ENCODE peak calls at places on chromosome 18, in six cellular contexts. R is left lung, X is epithelial cell of esophagus, P is body of pancreas, J is AG09309, S is AG10803. W is an unnamed sample.

GRCh38 chr18:24470022-24470618 is 9.7 kb downstream of the HRH4 start:
- DNase-seq in X (no peak), S (no peak), P (no peak), J (no peak), R (no peak), W (no peak)

GRCh38 chr18:74255022-74255658 is 36.6 kb downstream of the CYB5A start:
- DNase-seq in X (peak), J (peak), S (peak), R (no peak), P (peak), W (peak)

GRCh38 chr18:13242797-13243196 is 24.2 kb downstream of the LDLRAD4 start:
- DNase-seq in J (no peak), S (no peak), X (no peak), R (no peak), P (no peak), W (no peak)

GRCh38 chr18:37535968-37536367 is 29.6 kb downstream of the CELF4 start:
- DNase-seq in P (no peak), R (no peak), J (no peak), X (no peak), S (peak), W (peak)

GRCh38 chr18:35950628-35950982 is 21.9 kb upstream of the RMP24 start:
- DNase-seq in R (no peak), J (no peak), X (no peak), S (no peak), P (no peak), W (no peak)

GRCh38 chr18:48802543-48803428 is 148.0 kb downstream of the SMAD7 start:
- DNase-seq in S (no peak), X (no peak), J (no peak), P (peak), R (peak), W (no peak)

GRCh38 chr18:62715439-62715792 is at the start of gene PHLPP1:
- DNase-seq in R (no peak), P (no peak), J (no peak), X (no peak), S (no peak), W (no peak)

GRCh38 chr18:11733031-11733430 is 44.0 kb downstream of the GNAL start:
- DNase-seq in P (peak), S (peak), X (peak), R (peak), J (peak), W (peak)

GRCh38 chr18:13526519-13526918 is 199.8 kb downstream of the FAM210A start:
- DNase-seq in R (no peak), P (no peak), X (no peak), S (no peak), J (no peak), W (no peak)

GRCh38 chr18:50582500-50582899 is 22.6 kb downstream of the MAPK4 start:
- DNase-seq in S (no peak), R (no peak), X (no peak), J (no peak), P (no peak), W (no peak)

GRCh38 chr18:79540914-79541301 is 138.7 kb upstream of the CTDP1 start:
- DNase-seq in J (no peak), R (peak), P (no peak), X (no peak), S (no peak), W (no peak)

GRCh38 chr18:79380816-79381806 is 14.6 kb upstream of the NFATC1 start:
- DNase-seq in J (no peak), P (peak), S (peak), X (peak), R (no peak), W (peak)

GRCh38 chr18:12968115-12968514 is 20.3 kb downstream of the SEH1L start:
- DNase-seq in J (no peak), X (no peak), R (no peak), P (no peak), S (no peak), W (no peak)

GRCh38 chr18:36388310-36388709 is 90.8 kb downstream of the FHOD3 start:
- DNase-seq in R (no peak), P (no peak), S (no peak), X (no peak), J (no peak), W (no peak)

GRCh38 chr18:74497778-74498177 is 1.6 kb downstream of the CNDP2 start:
- DNase-seq in J (no peak), S (peak), R (no peak), P (no peak), X (no peak), W (no peak)

GRCh38 chr18:74942319-74942910 is 266.5 kb downstream of the PTGR3 start:
- DNase-seq in P (no peak), R (no peak), X (no peak), J (no peak), S (no peak), W (no peak)

GRCh38 chr18:2978626-2979025 is 34.3 kb downstream of the LPIN2 start:
- DNase-seq in J (peak), P (no peak), X (peak), S (peak), R (no peak), W (peak)

GRCh38 chr18:2980607-2980923 is 32.4 kb downstream of the LPIN2 start:
- DNase-seq in S (no peak), J (no peak), R (no peak), X (no peak), P (no peak), W (no peak)

GRCh38 chr18:2979027-2979570 is 33.8 kb downstream of the LPIN2 start:
- DNase-seq in P (peak), S (peak), J (no peak), R (no peak), X (no peak), W (peak)

GRCh38 chr18:2981212-2981728 is 31.7 kb downstream of the LPIN2 start:
- DNase-seq in R (no peak), P (no peak), J (peak), X (peak), S (peak), W (peak)

GRCh38 chr18:2979871-2980606 is 32.9 kb downstream of the LPIN2 start:
- DNase-seq in J (no peak), S (no peak), P (no peak), X (no peak), R (no peak), W (peak)
- H3K4me3 ChIP-seq in J (no peak), S (no peak), P (no peak), X (no peak), R (no peak), W (no peak)

GRCh38 chr18:58223717-58224424 is 179.8 kb downstream of the NEDD4L start:
- DNase-seq in J (peak), X (peak), S (peak), R (peak), P (peak), W (peak)
- TF ChIP-seq CTCF in J (no peak), X (no peak), S (no peak), R (no peak), P (no peak), W (no peak)

GRCh38 chr18:47261902-47262301 is 10.4 kb upstream of the SKOR2 start:
- DNase-seq in R (no peak), S (no peak), X (no peak), P (no peak), J (no peak), W (no peak)
- H3K4me3 ChIP-seq in R (no peak), S (no peak), X (no peak), P (no peak), J (no peak), W (no peak)

DNA sequence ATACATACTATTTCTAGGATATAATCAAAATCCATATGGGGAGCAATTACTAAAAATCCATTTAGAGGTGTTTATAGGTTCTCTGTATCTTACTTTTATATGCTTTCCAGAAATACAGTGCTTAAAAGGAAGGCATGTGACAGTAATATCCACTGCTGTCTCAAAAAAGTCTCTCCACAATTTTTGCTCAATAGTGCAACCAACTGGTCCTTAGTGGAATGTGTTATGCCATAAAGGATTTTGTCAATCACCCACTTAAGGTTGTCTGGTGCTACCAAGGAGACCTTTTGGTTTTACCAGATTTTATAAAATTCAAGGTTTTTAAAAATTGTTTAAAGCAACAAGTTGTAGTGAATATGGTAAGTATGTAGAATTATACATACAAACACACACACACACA is 328.5 kb upstream of the DSEL start:
- DNase-seq in R (no peak), X (peak), P (no peak), S (no peak), J (no peak), W (peak)
- TF ChIP-seq CTCF in R (no peak), X (peak), P (no peak), S (peak), J (peak), W (peak)

GRCh38 chr18:43936176-43936575 is 658.9 kb upstream of the SYT4 start:
- DNase-seq in X (no peak), J (no peak), P (no peak), S (no peak), R (no peak), W (no peak)
- H3K4me3 ChIP-seq in X (no peak), J (no peak), P (no peak), S (no peak), R (no peak), W (no peak)

DNA sequence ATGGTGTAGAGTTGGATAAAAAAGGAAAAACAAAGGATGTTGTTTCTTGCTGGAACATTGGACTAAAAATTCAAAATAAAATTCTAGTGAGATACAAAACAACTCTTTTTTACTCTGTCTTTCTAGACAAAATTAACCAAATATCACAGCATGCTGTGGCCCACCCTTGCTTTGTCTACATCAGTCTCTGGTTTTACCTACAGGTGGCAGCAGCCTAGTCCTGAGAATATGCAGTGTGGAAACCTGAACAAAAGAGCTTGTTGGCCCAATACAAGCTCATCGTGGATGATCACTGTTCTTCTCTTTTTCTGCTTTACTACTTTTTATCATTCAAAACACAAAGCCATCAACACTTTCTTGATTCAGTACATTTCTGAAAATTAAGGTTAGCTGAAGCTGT is 210.4 kb downstream of the CDH19 start:
- DNase-seq in R (no peak), P (no peak), X (no peak), S (no peak), J (no peak), W (no peak)
- TF ChIP-seq CTCF in R (no peak), P (no peak), X (no peak), S (no peak), J (no peak), W (no peak)

GRCh38 chr18:34647251-34647650 is 62.8 kb upstream of the DTNA start:
- DNase-seq in P (no peak), J (no peak), X (no peak), R (no peak), S (no peak), W (no peak)
- H3K4me3 ChIP-seq in P (no peak), J (no peak), X (no peak), R (no peak), S (no peak), W (no peak)

GRCh38 chr18:54740146-54740844 is 88.0 kb upstream of the RAB27B start:
- DNase-seq in R (no peak), X (peak), J (no peak), P (no peak), S (peak), W (peak)

GRCh38 chr18:54737986-54738385 is 90.3 kb upstream of the RAB27B start:
- DNase-seq in P (no peak), J (no peak), X (peak), S (peak), R (no peak), W (peak)

GRCh38 chr18:54736981-54737380 is 91.3 kb upstream of the RAB27B start:
- DNase-seq in R (no peak), P (no peak), X (peak), J (no peak), S (no peak), W (no peak)

GRCh38 chr18:54742120-54742519 is 86.2 kb upstream of the RAB27B start:
- DNase-seq in J (no peak), R (no peak), S (peak), P (no peak), X (no peak), W (peak)

DNA sequence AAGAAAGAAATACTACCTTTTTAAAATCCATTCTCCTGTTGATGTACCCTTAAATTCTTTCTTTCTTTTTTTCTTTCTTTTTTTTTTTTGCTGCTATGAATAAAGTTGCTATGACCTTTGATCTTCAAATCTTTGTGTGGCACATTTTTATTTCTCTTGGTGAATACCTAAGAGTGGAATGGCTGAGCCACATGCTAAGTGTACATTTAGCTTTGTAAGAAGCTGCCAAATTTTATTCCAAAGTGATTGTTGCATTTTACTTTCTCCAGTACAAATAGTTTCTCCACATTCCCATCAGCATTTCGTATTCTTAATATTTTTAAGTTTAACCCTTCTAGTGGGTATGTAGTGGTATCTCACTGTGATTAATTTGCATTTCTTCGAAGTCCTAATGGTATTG is 88.8 kb upstream of the RAB27B start:
- DNase-seq in X (no peak), S (peak), J (no peak), P (no peak), R (no peak), W (peak)
- TF ChIP-seq CTCF in X (no peak), S (no peak), J (no peak), P (no peak), R (no peak), W (no peak)

W was measured in fibroblast of pulmonary artery.